ENCODE peak calls at places on chromosomes 5 and 9, in seven cellular contexts. X is brain microvascular endothelial cell, P is spleen, A is pons, B is activated gamma-delta T cell treated with Interleukin-2 at 50 U/mL for 16 hours, Z is BJ, S is RWPE1. C is an unnamed sample.

GRCh38 chr5:34586117-34586885 is 69.8 kb upstream of the RAI14 start:
- DNase-seq in B (no peak), X (peak), Z (no peak), A (no peak), S (peak), P (no peak), C (no peak)

GRCh38 chr9:109640232-109641078 is 139.5 kb upstream of the PALM2AKAP2 start:
- DNase-seq in B (no peak), X (peak), Z (no peak), S (peak), A (peak), P (peak), C (peak)

GRCh38 chr5:7208911-7209310 is 187.0 kb upstream of the ADCY2 start:
- DNase-seq in S (no peak), P (no peak), Z (no peak), X (no peak), B (no peak), A (no peak), C (no peak)

GRCh38 chr5:163914911-163915310 is 409.5 kb downstream of the MAT2B start:
- DNase-seq in P (peak), A (no peak), Z (no peak), X (no peak), B (no peak), S (no peak), C (no peak)

GRCh38 chr5:64505769-64506566 is at the start of gene RGS7BP:
- DNase-seq in P (peak), B (no peak), S (peak), X (peak), A (peak), Z (no peak), C (no peak)

GRCh38 chr5:36728697-36729543 is 122.5 kb downstream of the SLC1A3 start:
- DNase-seq in B (no peak), S (peak), Z (no peak), A (peak), P (no peak), X (peak), C (no peak)

GRCh38 chr5:142725231-142726187 is 39.6 kb upstream of the FGF1 start:
- DNase-seq in S (no peak), Z (no peak), B (no peak), X (no peak), A (no peak), P (no peak), C (no peak)

GRCh38 chr5:76849767-76850291 is at the start of gene S100Z:
- DNase-seq in P (no peak), X (no peak), A (no peak), Z (no peak), B (peak), S (no peak), C (no peak)

GRCh38 chr9:128947423-128948310 is at the start of the genes DOLK and NUP188:
- DNase-seq in Z (peak), B (peak), P (peak), S (peak), A (peak), X (peak), C (peak)

GRCh38 chr5:168481330-168481788 is 4.9 kb upstream of the RARS1 start:
- DNase-seq in Z (no peak), A (no peak), B (no peak), P (no peak), X (no peak), S (no peak), C (no peak)

GRCh38 chr9:133715866-133716563 is 22.1 kb downstream of the SARDH start:
- DNase-seq in B (no peak), A (no peak), X (peak), S (no peak), P (peak), Z (no peak), C (peak)

GRCh38 chr5:2864515-2864914 is 113.0 kb upstream of the IRX2 start:
- DNase-seq in B (no peak), P (no peak), S (no peak), X (no peak), Z (no peak), A (no peak), C (no peak)

GRCh38 chr9:94805585-94805984 is 79.1 kb downstream of the AOPEP start:
- DNase-seq in S (peak), P (no peak), Z (peak), A (peak), X (peak), B (no peak), C (peak)

GRCh38 chr5:132134384-132134783 is 60.8 kb downstream of the CSF2 start:
- DNase-seq in X (peak), A (no peak), B (no peak), S (peak), P (no peak), Z (no peak), C (no peak)

GRCh38 chr9:21144620-21145019 is 3.0 kb upstream of the IFNW1 start:
- DNase-seq in X (no peak), A (no peak), S (no peak), P (no peak), Z (no peak), B (no peak), C (no peak)

GRCh38 chr5:96017951-96018350 is 56.3 kb upstream of the ELL2 start:
- DNase-seq in X (no peak), B (no peak), P (no peak), Z (peak), A (no peak), S (no peak), C (no peak)

GRCh38 chr5:82283893-82284292 is 5.7 kb upstream of the RPS23 start:
- DNase-seq in A (no peak), B (no peak), P (no peak), X (no peak), Z (no peak), S (no peak), C (no peak)

GRCh38 chr5:160303690-160304089 is 8.7 kb downstream of the CCNJL start:
- DNase-seq in B (no peak), X (no peak), P (no peak), Z (no peak), S (no peak), A (no peak), C (no peak)

GRCh38 chr5:168992687-168993086 is 308.3 kb downstream of the SLIT3 start:
- DNase-seq in Z (no peak), X (no peak), B (no peak), S (no peak), P (no peak), A (peak), C (no peak)

GRCh38 chr9:37967272-37967581 is 63.3 kb upstream of the SLC25A51 start:
- DNase-seq in Z (no peak), X (no peak), B (no peak), A (no peak), P (no peak), S (peak), C (no peak)

GRCh38 chr5:126503602-126504104 is 80.4 kb downstream of the GRAMD2B start:
- DNase-seq in X (peak), P (no peak), S (no peak), B (no peak), A (no peak), Z (no peak), C (no peak)

GRCh38 chr5:58444805-58445204 is 15.1 kb downstream of the PLK2 start:
- DNase-seq in A (no peak), Z (no peak), B (no peak), P (no peak), X (no peak), S (peak), C (no peak)

C was measured in RWPE2.